ENCODE peak calls at places on chromosome 11, in six cellular contexts. T is GM12878, H is transverse colon, V is MM.1S, Y is lung, W is left lung. S is an unnamed sample.
A peak's percentile ranks its signal among the peaks of the same experiment; 100 is the strongest.

GRCh38 chr11:877565-877964 is 33.0 kb downstream of the CHID1 start:
- DNase-seq in T (no peak), H (no peak), V (no peak), Y (no peak), W (no peak), S (no peak)

GRCh38 chr11:61138940-61139339 is 22.3 kb downstream of the VPS37C start:
- DNase-seq in T (no peak), H (no peak), V (no peak), Y (no peak), W (no peak), S (no peak)

GRCh38 chr11:128503231-128503991 is 83.9 kb downstream of the ETS1 start:
- DNase-seq in T (no peak), H (no peak), V (no peak), Y (no peak), W (no peak), S (no peak)

GRCh38 chr11:105829084-105829483 is 193.0 kb downstream of the MSANTD4 start:
- DNase-seq in T (peak; percentile 37), H (no peak), V (peak; percentile 59), Y (no peak), W (no peak), S (no peak)

GRCh38 chr11:121460941-121461514 is 8.3 kb upstream of the SORL1-AS1 start:
- DNase-seq in T (no peak), H (no peak), V (no peak), Y (no peak), W (no peak), S (no peak)

GRCh38 chr11:35031869-35032268 is 107.1 kb upstream of the CD44 start:
- DNase-seq in T (no peak), H (no peak), V (no peak), Y (no peak), W (no peak), S (no peak)

GRCh38 chr11:85945788-85946187 is 90.6 kb downstream of the CCDC83 start:
- DNase-seq in T (no peak), H (no peak), V (no peak), Y (no peak), W (no peak), S (no peak)

GRCh38 chr11:128796275-128796674 is 70.8 kb downstream of the KCNJ1 start:
- DNase-seq in T (peak; percentile 43), H (no peak), V (peak; percentile 9), Y (no peak), W (no peak), S (no peak)

GRCh38 chr11:25048632-25049031 is 551.8 kb downstream of the LUZP2 start:
- DNase-seq in T (no peak), H (no peak), V (no peak), Y (no peak), W (no peak), S (no peak)

GRCh38 chr11:1879941-1880720 is 11.6 kb downstream of the PRR33 start:
- DNase-seq in T (no peak), H (no peak), V (no peak), Y (no peak), W (peak; percentile 82), S (peak; percentile 40)

GRCh38 chr11:128938156-128938885 is 4.3 kb downstream of the TP53AIP1 start:
- DNase-seq in T (no peak), H (no peak), V (peak; percentile 1), Y (no peak), W (no peak), S (no peak)

GRCh38 chr11:47496808-47497207 is 47.9 kb upstream of the RAPSN start:
- DNase-seq in T (no peak), H (no peak), V (no peak), Y (no peak), W (no peak), S (no peak)

GRCh38 chr11:126748097-126748756 is 252.3 kb downstream of the KIRREL3 start:
- DNase-seq in T (no peak), H (no peak), V (no peak), Y (no peak), W (no peak), S (no peak)

GRCh38 chr11:20125927-20126326 is 34.3 kb downstream of the DBX1 start:
- DNase-seq in T (no peak), H (no peak), V (no peak), Y (no peak), W (no peak), S (no peak)

GRCh38 chr11:130785376-130786110 is 130.7 kb downstream of the SNX19 start:
- DNase-seq in T (no peak), H (no peak), V (no peak), Y (no peak), W (no peak), S (no peak)

GRCh38 chr11:27471588-27472397 is 797 bp downstream of the LGR4 start:
- DNase-seq in T (no peak), H (peak; percentile 54), V (peak; percentile 24), Y (no peak), W (peak; percentile 85), S (peak; percentile 47)

GRCh38 chr11:102061276-102061675 is 14.0 kb downstream of the CFAP300 start:
- DNase-seq in T (no peak), H (no peak), V (no peak), Y (no peak), W (no peak), S (no peak)

GRCh38 chr11:122103366-122103765 is 12.6 kb downstream of the BLID start:
- DNase-seq in T (no peak), H (no peak), V (no peak), Y (no peak), W (no peak), S (no peak)

GRCh38 chr11:14359573-14360031 is 619 bp upstream of the RRAS2 start:
- DNase-seq in T (no peak), H (no peak), V (no peak), Y (no peak), W (no peak), S (no peak)

GRCh38 chr11:105937738-105938137 is 84.3 kb downstream of the MSANTD4 start:
- DNase-seq in T (no peak), H (no peak), V (no peak), Y (no peak), W (no peak), S (no peak)

DNA sequence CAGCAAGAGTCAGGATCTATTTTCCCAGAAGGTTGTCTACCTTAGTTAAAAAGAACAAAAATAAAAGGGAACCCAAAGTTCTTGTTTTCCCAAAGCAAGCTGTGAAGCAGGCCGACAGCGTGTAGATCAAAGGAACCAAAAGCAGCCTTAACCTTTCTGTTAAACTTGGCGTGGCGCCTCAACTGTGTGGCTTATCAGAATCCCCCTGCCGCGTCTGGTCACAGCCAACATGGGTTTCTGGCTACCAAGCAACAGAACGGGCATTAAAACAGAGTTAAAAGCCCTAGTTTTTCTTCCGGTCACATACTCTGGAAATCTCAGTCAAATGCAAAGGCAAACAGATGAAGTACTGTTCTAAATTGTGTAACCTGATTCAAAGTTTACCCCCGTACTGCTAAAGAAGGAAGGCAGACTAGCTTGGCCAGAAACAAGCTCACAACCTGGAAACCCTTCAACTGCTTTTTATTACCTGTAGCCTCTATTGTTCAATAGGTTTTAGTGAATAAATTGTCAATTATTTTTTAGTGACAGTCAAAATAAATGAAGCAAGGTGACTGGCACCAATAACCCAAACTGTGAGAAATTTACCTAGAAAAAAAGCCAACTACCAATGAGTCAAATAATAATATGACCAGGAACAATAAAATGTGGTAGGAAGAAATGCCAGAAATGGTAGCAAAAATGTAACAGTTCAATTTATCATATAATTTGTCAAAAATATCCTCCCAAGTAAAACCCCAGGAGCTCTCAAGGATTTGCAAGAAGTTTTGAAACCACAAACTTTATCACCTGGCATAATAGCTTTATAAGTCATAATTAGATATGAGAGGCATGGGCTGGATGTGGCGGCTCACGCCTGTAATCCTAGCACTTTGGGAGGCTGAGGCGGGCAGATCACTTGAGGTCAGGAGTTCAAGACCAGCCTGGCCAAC is 21.4 kb downstream of the CHKA start:
- DNase-seq in T (peak; percentile 52), H (peak; percentile 59), V (no peak), Y (peak; percentile 69), W (no peak), S (peak; percentile 63)
- H3K4me3 ChIP-seq in T (peak overlapping the region; percentile 14), H (no peak overlapping the region), V (no peak overlapping the region), Y (no peak overlapping the region), W (no peak overlapping the region), S (no peak overlapping the region)

DNA sequence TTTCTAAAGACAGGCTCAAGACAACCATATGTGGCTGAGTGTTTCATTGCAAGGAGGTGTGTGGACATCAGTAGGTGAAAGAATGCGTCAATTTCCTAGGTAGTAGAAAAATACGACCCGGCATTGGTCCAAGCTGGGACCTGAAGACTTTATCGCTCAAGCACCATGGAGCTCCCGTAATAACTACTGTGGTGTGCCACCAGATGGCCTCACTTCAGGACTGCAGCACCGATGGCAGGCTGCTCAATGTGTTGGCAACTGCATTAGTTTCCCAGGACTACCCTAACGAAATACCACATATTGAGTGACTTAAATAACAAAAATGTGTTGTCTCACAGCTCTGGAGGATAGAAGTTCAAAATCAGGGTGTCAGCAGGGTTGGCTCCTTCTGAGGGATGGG is 72.4 kb upstream of the FAT3 start:
- DNase-seq in T (no peak), H (no peak), V (no peak), Y (no peak), W (no peak), S (no peak)
- H3K36me3 ChIP-seq in T (no peaks in the 10 kb centered on the region), H (no peaks in the 10 kb centered on the region), V (no peaks in the 10 kb centered on the region), Y (no peaks in the 10 kb centered on the region), W (no peaks in the 10 kb centered on the region), S (no peaks in the 10 kb centered on the region)

DNA sequence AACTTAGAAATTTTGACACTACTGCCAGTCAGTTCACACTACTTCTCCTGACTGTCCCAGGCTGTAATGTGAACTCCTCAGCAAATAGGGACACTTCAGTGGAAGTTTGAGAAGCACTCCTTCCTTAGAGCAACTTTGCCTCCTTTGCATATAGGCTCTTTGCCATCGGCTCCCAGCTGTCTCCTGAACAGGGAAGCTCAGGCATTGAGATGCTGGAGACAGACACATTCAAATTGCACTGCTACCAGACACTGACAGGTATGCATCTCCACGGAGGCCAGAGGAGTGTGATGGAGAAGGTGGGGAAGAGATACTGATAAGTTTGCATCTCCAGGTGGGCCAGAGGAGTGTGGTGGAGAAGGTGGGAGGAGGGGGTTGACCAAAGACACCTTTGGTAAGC is 1.4 kb downstream of the TRAPPC4 start:
- DNase-seq in T (no peak), H (no peak), V (no peak), Y (no peak), W (no peak), S (peak; percentile 25)
- H3K4me3 ChIP-seq in T (peak overlapping the region; percentile 96), H (no peak overlapping the region), V (peak overlapping the region; percentile 97), Y (no peak overlapping the region), W (peak overlapping the region; percentile 68), S (peak overlapping the region; percentile 86)

GRCh38 chr11:74233683-74234082 is 62.6 kb downstream of the PPME1 start:
- DNase-seq in T (no peak), H (no peak), V (no peak), Y (no peak), W (no peak), S (no peak)

GRCh38 chr11:74238243-74238642 is 67.2 kb downstream of the PPME1 start:
- DNase-seq in T (no peak), H (no peak), V (no peak), Y (no peak), W (no peak), S (no peak)

GRCh38 chr11:74232316-74232950 is 61.3 kb downstream of the PPME1 start:
- DNase-seq in T (no peak), H (no peak), V (peak; percentile 22), Y (no peak), W (no peak), S (no peak)

GRCh38 chr11:74237541-74237940 is 66.5 kb downstream of the PPME1 start:
- DNase-seq in T (no peak), H (no peak), V (no peak), Y (no peak), W (no peak), S (no peak)

DNA sequence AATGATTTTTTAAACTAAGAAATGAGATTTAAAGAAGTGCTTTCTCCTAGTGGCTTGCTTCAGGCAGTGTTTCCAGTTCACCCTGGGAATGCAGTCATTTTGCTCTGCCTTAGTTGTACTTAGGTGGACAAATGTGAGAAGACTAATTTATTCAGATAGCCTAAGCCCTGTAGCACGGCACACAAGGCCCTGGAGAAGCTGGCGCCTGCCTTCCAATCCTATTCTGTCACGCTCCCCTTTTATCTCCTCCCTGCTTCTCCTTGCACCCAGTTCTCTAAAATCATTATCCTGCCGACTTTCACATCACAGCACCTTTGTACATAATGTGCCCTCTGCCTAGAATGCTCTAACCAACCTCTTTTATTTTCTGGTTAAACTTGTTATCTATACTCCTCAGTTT is 64.0 kb downstream of the PPME1 start:
- DNase-seq in T (no peak), H (no peak), V (no peak), Y (no peak), W (no peak), S (no peak)
- H3K36me3 ChIP-seq in T (peaks cover 8% of the 10 kb centered on the region), H (no peaks in the 10 kb centered on the region), V (no peaks in the 10 kb centered on the region), Y (peaks cover 11% of the 10 kb centered on the region), W (no peaks in the 10 kb centered on the region), S (peaks cover 5% of the 10 kb centered on the region)

S was measured in colonic mucosa.